ENCODE peak calls at places on chromosomes 5 and 9, in four cellular contexts. Y, S, A and W are unnamed samples. For H3K4me1, the result is how much of the 10 kb centered on the place peaks cover.

GRCh38 chr9:123349691-123350480 is 6.1 kb upstream of the CRB2 start:
- DNase-seq in A (peak), Y (peak), S (peak), W (peak)

GRCh38 chr5:52961238-52961637 is 27.9 kb upstream of the ITGA2 start:
- DNase-seq in Y (no peak), S (no peak), A (no peak), W (peak)

GRCh38 chr5:106392766-106393165 is 1278.0 kb downstream of the EFNA5 start:
- DNase-seq in Y (no peak), S (no peak), A (no peak), W (no peak)

GRCh38 chr9:91419222-91420191 is 4.1 kb downstream of the NFIL3 start:
- DNase-seq in S (peak), A (peak), Y (no peak), W (peak)

GRCh38 chr5:110099562-110099961 is 409.8 kb downstream of the MAN2A1 start:
- DNase-seq in Y (no peak), S (no peak), A (no peak), W (no peak)

GRCh38 chr9:4642351-4642750 is 19.7 kb upstream of the PLPP6 start:
- DNase-seq in Y (no peak), S (no peak), A (no peak), W (no peak)

GRCh38 chr9:17003576-17004240 is 131.1 kb upstream of the CNTLN start:
- DNase-seq in S (peak), A (no peak), Y (no peak), W (no peak)

GRCh38 chr5:68771747-68772146 is 322.1 kb upstream of the SLC30A5 start:
- DNase-seq in A (no peak), Y (no peak), S (no peak), W (no peak)

GRCh38 chr5:88879724-88880123 is 3.3 kb downstream of the MEF2C start:
- DNase-seq in A (no peak), S (no peak), Y (peak), W (no peak)

GRCh38 chr5:71891856-71892255 is 172.8 kb downstream of the CARTPT start:
- DNase-seq in A (peak), S (no peak), Y (peak), W (no peak)

GRCh38 chr9:6355728-6356127 is 27.6 kb downstream of the TPD52L3 start:
- DNase-seq in A (no peak), S (peak), Y (no peak), W (no peak)

GRCh38 chr9:112764837-112765236 is 14.3 kb downstream of the SNX30 start:
- DNase-seq in Y (peak), A (no peak), S (no peak), W (no peak)

GRCh38 chr5:115815693-115816225 is 700 bp downstream of the CDO1 start:
- DNase-seq in A (no peak), S (peak), Y (peak), W (no peak)

GRCh38 chr9:87212563-87213154 is 265.4 kb upstream of the GAS1 start:
- DNase-seq in S (no peak), Y (peak), A (peak), W (no peak)

GRCh38 chr5:68529581-68529980 is 314.0 kb downstream of the PIK3R1 start:
- DNase-seq in S (no peak), A (no peak), Y (no peak), W (no peak)

GRCh38 chr5:129747847-129748407 is at the start of gene MINAR2:
- DNase-seq in A (no peak), S (no peak), Y (no peak), W (no peak)

GRCh38 chr9:18490591-18491370 is 16.8 kb downstream of the ADAMTSL1 start:
- DNase-seq in S (peak), A (peak), Y (no peak), W (no peak)

GRCh38 chr5:113806823-113807222 is 293.3 kb downstream of the YTHDC2 start:
- DNase-seq in Y (peak), S (peak), A (no peak), W (no peak)

GRCh38 chr9:71442937-71443336 is 321.5 kb upstream of the TRPM3 start:
- DNase-seq in A (no peak), S (no peak), Y (no peak), W (no peak)

GRCh38 chr9:71446081-71446480 is 322.2 kb downstream of the CEMIP2 start:
- DNase-seq in Y (no peak), S (no peak), A (no peak), W (no peak)

GRCh38 chr9:71446499-71447411 is 321.6 kb downstream of the CEMIP2 start:
- DNase-seq in Y (peak), A (peak), S (peak), W (peak)
- TF ChIP-seq EZH2 in Y (peak), A (no peak), S (no peak), W (no peak)

GRCh38 chr9:22142681-22143080 is 133.6 kb upstream of the CDKN2B start:
- DNase-seq in S (peak), Y (no peak), A (no peak), W (no peak)

GRCh38 chr9:22144226-22144625 is 135.1 kb upstream of the CDKN2B start:
- DNase-seq in A (no peak), S (no peak), Y (no peak), W (no peak)

GRCh38 chr9:22139261-22139660 is 130.2 kb upstream of the CDKN2B start:
- DNase-seq in Y (no peak), A (no peak), S (no peak), W (no peak)

GRCh38 chr9:22143799-22144198 is 134.7 kb upstream of the CDKN2B start:
- DNase-seq in Y (no peak), A (no peak), S (no peak), W (no peak)

GRCh38 chr9:22141906-22142305 is 132.8 kb upstream of the CDKN2B start:
- DNase-seq in Y (peak), S (peak), A (no peak), W (no peak)
- H3K4me1 ChIP-seq in Y (under half), S (under half), A (under half), W (under half)

DNA sequence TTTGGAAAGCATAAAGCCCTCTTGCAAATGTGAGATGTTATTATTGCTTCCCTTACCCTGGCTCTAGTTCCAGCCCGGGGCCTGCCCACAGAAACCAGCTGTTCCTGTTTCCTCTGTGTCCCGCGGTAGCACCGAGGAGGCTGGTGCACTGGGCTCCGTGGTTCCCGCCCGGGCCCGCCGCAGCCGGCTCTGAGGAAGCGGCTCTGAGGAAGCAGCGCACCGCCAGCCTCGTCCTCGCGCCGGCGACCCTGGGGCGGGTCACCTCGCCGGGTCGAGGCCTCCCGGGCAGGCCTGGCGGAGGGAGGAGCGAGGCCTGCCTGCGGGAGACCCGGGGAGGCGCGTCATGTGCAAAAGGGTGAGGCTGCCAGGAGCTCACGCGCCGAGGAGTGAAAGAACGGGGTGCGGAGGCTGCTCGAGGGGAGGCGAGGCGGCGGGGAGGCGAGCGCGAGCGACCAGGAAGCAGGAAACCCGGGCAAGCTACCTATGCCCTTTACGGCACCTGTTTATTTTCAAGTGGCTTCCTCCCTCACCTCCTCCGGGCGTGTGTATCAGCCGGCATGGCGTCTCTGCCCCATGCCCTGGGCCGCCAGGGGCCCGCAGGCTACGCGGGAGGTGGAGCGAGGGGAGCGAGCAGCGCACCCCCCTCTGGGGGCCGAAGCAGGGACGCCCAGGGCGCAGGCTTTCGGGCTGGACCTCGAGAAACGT is 61.3 kb upstream of the MEGF10 start:
- DNase-seq in A (peak), Y (peak), S (peak), W (peak)
- H3K27ac ChIP-seq in A (peak), Y (no peak), S (no peak), W (no peak)

GRCh38 chr5:156354571-156354970 is 27.6 kb downstream of the SGCD start:
- DNase-seq in A (no peak), Y (no peak), S (peak), W (no peak)

GRCh38 chr5:156356238-156356637 is 29.3 kb downstream of the SGCD start:
- DNase-seq in Y (no peak), A (no peak), S (peak), W (no peak)

GRCh38 chr5:156361451-156362109 is 34.6 kb downstream of the SGCD start:
- DNase-seq in S (peak), A (no peak), Y (no peak), W (no peak)

DNA sequence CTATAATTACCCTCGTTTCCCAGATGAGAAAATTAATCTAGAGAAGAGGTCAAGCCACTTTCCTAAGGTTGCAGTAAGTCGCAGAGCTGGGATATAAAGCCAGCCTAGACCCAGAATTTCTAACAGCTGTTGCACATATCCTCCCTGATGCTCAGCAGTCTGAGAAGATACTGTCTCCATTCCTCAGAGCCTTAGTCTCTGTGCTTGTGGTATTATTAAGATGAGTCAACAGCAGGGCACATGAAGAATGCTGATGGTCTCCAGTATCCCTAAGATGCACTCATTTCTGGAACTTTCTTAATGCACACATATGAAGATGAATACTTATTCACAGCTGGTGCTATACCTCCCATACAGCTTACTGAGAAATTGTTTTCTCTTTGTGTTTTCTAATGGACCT is 32.5 kb downstream of the SGCD start:
- DNase-seq in S (peak), Y (no peak), A (no peak), W (no peak)
- TF ChIP-seq EZH2 in S (no peak), Y (no peak), A (no peak), W (no peak)

GRCh38 chr9:89720721-89721660 is 116.2 kb downstream of the GADD45G start:
- DNase-seq in S (no peak), Y (no peak), A (no peak), W (no peak)
- H3K4me1 ChIP-seq in S (under half), Y (under half), A (under half), W (under half)

DNA sequence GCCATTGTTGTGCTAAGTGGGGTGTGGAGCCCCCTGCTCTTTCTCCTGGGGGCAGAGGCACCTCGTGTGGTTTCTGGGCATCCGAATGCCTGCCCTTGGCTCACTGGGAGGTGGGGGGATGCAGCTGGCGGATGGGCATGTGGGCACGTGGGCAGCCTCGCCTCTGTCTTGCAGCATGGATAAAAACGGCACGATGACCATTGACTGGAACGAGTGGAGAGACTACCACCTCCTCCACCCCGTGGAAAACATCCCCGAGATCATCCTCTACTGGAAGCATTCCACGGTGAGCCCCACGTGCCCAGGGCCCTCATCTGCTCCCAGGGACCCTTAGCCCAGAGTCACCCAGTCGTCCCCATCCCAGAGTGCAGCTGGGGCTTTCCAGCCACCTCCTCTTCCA is 25.3 kb downstream of the PTGES2 start:
- DNase-seq in Y (no peak), A (no peak), S (no peak), W (no peak)
- H3K27ac ChIP-seq in Y (no peak), A (no peak), S (no peak), W (no peak)

DNA sequence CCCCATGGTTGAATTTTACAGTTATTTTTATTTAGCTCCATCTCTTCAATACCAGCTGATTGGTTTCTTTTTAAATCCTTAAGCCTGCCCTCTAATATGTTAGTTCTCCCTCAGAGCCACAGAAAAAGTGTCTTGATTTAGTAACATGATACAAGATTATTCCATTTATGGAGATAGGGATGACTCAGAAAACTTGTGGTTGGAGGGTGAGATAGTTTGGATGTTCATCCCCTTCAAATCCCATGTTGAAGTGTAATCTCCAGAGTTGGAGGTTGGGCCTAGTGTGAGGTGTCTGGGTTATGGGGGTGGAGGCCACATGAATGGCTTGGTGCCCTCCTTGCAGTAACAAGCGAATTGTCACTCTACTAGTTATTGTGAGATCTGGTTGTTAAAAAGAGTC is 115.7 kb downstream of the FBXO38 start:
- DNase-seq in A (no peak), Y (no peak), S (peak), W (no peak)
- TF ChIP-seq EZH2 in A (no peak), Y (no peak), S (no peak), W (no peak)